ENCODE peak calls at places on chromosome 21, in eight cellular contexts. M is NCI-H1436; W is stimulated activated CD8-positive, alpha-beta memory T cell treated with anti-CD3 and anti-CD28 coated beads, Interleukin-2, amount 100 ng/mL, for 1 hour; G is MM.1S; I is substantia nigra; V is SW480; O is HS-27A; Q is aorta. N is an unnamed sample.

GRCh38 chr21:34367320-34367935 is 3.6 kb downstream of the KCNE2 start:
- DNase-seq in W (no peak), M (peak), Q (no peak), V (peak), G (peak), I (no peak), O (no peak), N (no peak)

GRCh38 chr21:27298465-27298864 is 331.6 kb upstream of the ADAMTS5 start:
- DNase-seq in I (no peak), W (no peak), G (no peak), O (no peak), V (no peak), Q (no peak), M (no peak), N (no peak)

GRCh38 chr21:41786521-41786987 is 19.7 kb upstream of the RIPK4 start:
- DNase-seq in O (no peak), V (peak), M (no peak), I (no peak), Q (no peak), W (no peak), G (no peak), N (no peak)

GRCh38 chr21:43956019-43956666 is 56.0 kb upstream of the TRAPPC10 start:
- DNase-seq in W (no peak), I (no peak), M (no peak), G (no peak), Q (no peak), O (no peak), V (no peak), N (no peak)

GRCh38 chr21:46661211-46661625 is 25.7 kb downstream of the PRMT2 start:
- DNase-seq in Q (peak), O (no peak), V (no peak), G (peak), W (no peak), I (peak), M (peak), N (no peak)

GRCh38 chr21:31607791-31608190 is 51.7 kb upstream of the SOD1 start:
- DNase-seq in I (no peak), V (no peak), Q (no peak), O (no peak), M (no peak), W (no peak), G (no peak), N (no peak)

GRCh38 chr21:27244356-27244755 is 277.5 kb upstream of the ADAMTS5 start:
- DNase-seq in G (no peak), O (no peak), W (no peak), Q (no peak), I (no peak), V (no peak), M (no peak), N (no peak)

GRCh38 chr21:39385299-39386145 is 36.6 kb upstream of the HMGN1 start:
- DNase-seq in M (no peak), I (peak), Q (peak), W (no peak), O (no peak), V (peak), G (no peak), N (peak)

GRCh38 chr21:14382486-14382834 is 486 bp downstream of the HSPA13 start:
- DNase-seq in M (peak), W (no peak), V (no peak), I (no peak), O (peak), G (no peak), Q (no peak), N (no peak)

GRCh38 chr21:32096411-32096810 is 182.4 kb downstream of the MIS18A start:
- DNase-seq in Q (no peak), G (peak), V (peak), W (no peak), M (no peak), O (no peak), I (no peak), N (no peak)

GRCh38 chr21:21860888-21861287 is 862.7 kb downstream of the NCAM2 start:
- DNase-seq in V (peak), I (no peak), O (no peak), W (no peak), M (no peak), Q (no peak), G (no peak), N (no peak)

GRCh38 chr21:41707231-41707988 is 59.4 kb downstream of the RIPK4 start:
- DNase-seq in V (peak), I (no peak), G (peak), Q (no peak), M (no peak), W (no peak), O (no peak), N (no peak)

GRCh38 chr21:25708467-25709065 is 26.1 kb downstream of the ATP5PF start:
- DNase-seq in Q (no peak), V (peak), M (peak), I (no peak), G (peak), W (peak), O (peak), N (no peak)

GRCh38 chr21:16569679-16570078 is 839.9 kb downstream of the USP25 start:
- DNase-seq in V (no peak), G (no peak), I (no peak), O (peak), Q (no peak), M (no peak), W (no peak), N (no peak)

GRCh38 chr21:15631342-15631741 is 98.4 kb upstream of the USP25 start:
- DNase-seq in V (no peak), M (no peak), G (no peak), I (no peak), Q (no peak), W (no peak), O (no peak), N (no peak)

GRCh38 chr21:17482928-17483327 is 29.9 kb upstream of the CXADR start:
- DNase-seq in V (no peak), O (no peak), G (no peak), W (no peak), M (no peak), Q (no peak), I (no peak), N (no peak)

GRCh38 chr21:18705971-18706370 is 302.4 kb upstream of the TMPRSS15 start:
- DNase-seq in G (no peak), V (no peak), W (no peak), Q (no peak), I (no peak), M (no peak), O (peak), N (no peak)

GRCh38 chr21:21156919-21157318 is 158.7 kb downstream of the NCAM2 start:
- DNase-seq in I (no peak), G (no peak), Q (no peak), W (no peak), O (no peak), M (no peak), V (no peak), N (no peak)

GRCh38 chr21:29346281-29346680 is 47.6 kb downstream of the BACH1 start:
- DNase-seq in O (no peak), M (no peak), Q (no peak), V (no peak), G (no peak), I (no peak), W (no peak), N (no peak)

GRCh38 chr21:18384771-18385170 is 18.8 kb downstream of the TMPRSS15 start:
- DNase-seq in W (no peak), G (peak), I (no peak), O (no peak), M (peak), V (peak), Q (no peak), N (no peak)

GRCh38 chr21:28393279-28393678 is 599.4 kb downstream of the LTN1 start:
- DNase-seq in O (no peak), V (peak), Q (no peak), W (no peak), I (no peak), M (peak), G (no peak), N (no peak)

GRCh38 chr21:45846373-45847160 is 135.0 kb upstream of the COL6A1 start:
- DNase-seq in V (no peak), W (no peak), Q (no peak), I (no peak), O (no peak), M (no peak), G (no peak), N (no peak)

GRCh38 chr21:24042687-24043086 is 1564.6 kb downstream of the MRPL39 start:
- DNase-seq in G (no peak), W (no peak), I (no peak), O (no peak), V (no peak), Q (no peak), M (no peak), N (no peak)

GRCh38 chr21:17391811-17392340 is 121.0 kb upstream of the CXADR start:
- DNase-seq in Q (no peak), O (no peak), V (no peak), I (no peak), M (no peak), G (no peak), W (no peak), N (no peak)

GRCh38 chr21:27566521-27566920 is 599.6 kb upstream of the ADAMTS5 start:
- DNase-seq in Q (no peak), W (no peak), O (no peak), V (no peak), I (no peak), M (no peak), G (no peak), N (no peak)

GRCh38 chr21:46118305-46118870 is 20.5 kb downstream of the COL6A2 start:
- DNase-seq in W (no peak), I (no peak), G (no peak), Q (peak), O (no peak), M (no peak), V (no peak), N (no peak)

GRCh38 chr21:16976132-16976666 is 536.6 kb upstream of the CXADR start:
- DNase-seq in Q (no peak), W (no peak), M (no peak), I (no peak), O (no peak), G (no peak), V (no peak), N (no peak)

GRCh38 chr21:36203603-36203889 is 46.9 kb downstream of the DOP1B start:
- DNase-seq in I (no peak), M (no peak), W (no peak), Q (no peak), V (peak), O (no peak), G (peak), N (no peak)

GRCh38 chr21:36511484-36512227 is 31.7 kb upstream of the CLDN14 start:
- DNase-seq in I (no peak), W (no peak), V (no peak), O (no peak), G (peak), Q (no peak), M (no peak), N (no peak)

GRCh38 chr21:20720623-20721022 is 277.6 kb upstream of the NCAM2 start:
- DNase-seq in O (peak), I (no peak), G (no peak), V (peak), Q (no peak), W (no peak), M (no peak), N (no peak)

N was measured in C1 segment of cervical spinal cord.